ENCODE peak calls at places on chromosomes 2 and 18, in five cellular contexts. I is uterus, P is psoas muscle, M is RWPE2, A is spleen. E is an unnamed sample. For H3K4me1, the result is how much of the 10 kb centered on the place peaks cover.

GRCh38 chr2:156083707-156084494 is 248.6 kb downstream of the NR4A2 start:
- DNase-seq in I (no peak), P (no peak), M (peak), A (no peak), E (no peak)

GRCh38 chr18:565562-566061 is 14.6 kb upstream of the CETN1 start:
- DNase-seq in I (no peak), P (no peak), M (no peak), A (no peak), E (no peak)

GRCh38 chr2:175111200-175111657 is 56.8 kb downstream of the ATF2 start:
- DNase-seq in I (no peak), P (no peak), M (no peak), A (no peak), E (no peak)

GRCh38 chr2:199455533-199456382 is 2.0 kb downstream of the SATB2 start:
- DNase-seq in I (no peak), P (peak), M (peak), A (peak), E (no peak)

GRCh38 chr2:71452565-71452964 is 796 bp upstream of the DYSF start:
- DNase-seq in I (no peak), P (peak), M (peak), A (peak), E (no peak)

GRCh38 chr18:8536226-8536625 is 73.0 kb upstream of the RAB12 start:
- DNase-seq in I (no peak), P (no peak), M (no peak), A (no peak), E (no peak)

GRCh38 chr18:62125702-62126101 is 61.2 kb downstream of the PIGN start:
- DNase-seq in I (no peak), P (no peak), M (no peak), A (no peak), E (no peak)

GRCh38 chr2:190466819-190467444 is 58.8 kb downstream of the MFSD6 start:
- DNase-seq in I (no peak), P (no peak), M (no peak), A (no peak), E (no peak)

GRCh38 chr2:101410716-101411115 is 23.4 kb upstream of the CREG2 start:
- DNase-seq in I (no peak), P (no peak), M (no peak), A (no peak), E (no peak)

GRCh38 chr2:176774768-176775453 is 437.7 kb upstream of the HNRNPA3 start:
- DNase-seq in I (no peak), P (no peak), M (no peak), A (no peak), E (no peak)
- H3K27ac ChIP-seq in I (no peak), P (no peak), M (no peak), A (no peak), E (no peak)

DNA sequence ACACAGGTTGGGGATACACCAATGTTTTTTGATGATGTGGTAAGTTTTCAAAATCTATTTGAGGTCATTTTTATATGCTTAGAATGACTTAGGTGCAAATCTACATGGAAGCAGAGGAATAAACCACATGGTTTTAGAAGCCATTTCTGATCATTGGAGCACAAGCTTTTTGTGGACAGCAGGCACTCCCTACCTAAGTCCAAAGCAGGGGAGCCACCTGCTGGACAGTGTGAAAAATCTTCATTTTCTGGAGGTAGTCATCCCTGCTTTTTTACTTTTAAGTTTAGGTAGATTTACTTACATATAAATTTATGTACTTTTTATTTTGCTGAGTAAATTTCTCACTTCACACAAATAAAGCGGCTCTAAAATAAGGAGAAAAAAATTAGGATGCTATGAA is 323.2 kb downstream of the PLCL1 start:
- DNase-seq in I (peak), P (peak), M (no peak), A (no peak), E (peak)
- TF ChIP-seq CTCF in I (peak), P (peak), M (peak), A (peak), E (peak)

DNA sequence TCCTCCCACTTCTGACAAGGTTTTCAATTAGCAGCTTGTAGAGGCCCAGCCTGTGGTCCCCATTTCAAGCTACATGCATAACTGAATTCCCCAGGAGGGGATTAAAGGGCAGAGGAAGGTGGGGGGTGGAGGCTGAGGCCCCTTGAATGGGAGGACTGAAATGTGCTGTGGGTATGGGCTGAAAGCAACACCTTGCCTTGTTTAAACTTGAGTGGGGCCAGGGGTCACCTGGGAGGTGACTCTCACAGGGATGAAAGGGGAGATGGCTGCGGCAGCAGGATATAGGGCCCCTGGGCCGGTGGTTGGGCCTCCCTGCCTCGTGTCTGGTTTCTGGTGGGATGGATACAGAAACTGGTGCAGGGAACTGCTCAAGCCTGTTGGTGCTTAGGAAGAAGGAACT is 225.9 kb upstream of the SPRED2 start:
- DNase-seq in I (no peak), P (no peak), M (no peak), A (no peak), E (no peak)
- H3K4me1 ChIP-seq in I (under half), P (under half), M (under half), A (under half), E (under half)

DNA sequence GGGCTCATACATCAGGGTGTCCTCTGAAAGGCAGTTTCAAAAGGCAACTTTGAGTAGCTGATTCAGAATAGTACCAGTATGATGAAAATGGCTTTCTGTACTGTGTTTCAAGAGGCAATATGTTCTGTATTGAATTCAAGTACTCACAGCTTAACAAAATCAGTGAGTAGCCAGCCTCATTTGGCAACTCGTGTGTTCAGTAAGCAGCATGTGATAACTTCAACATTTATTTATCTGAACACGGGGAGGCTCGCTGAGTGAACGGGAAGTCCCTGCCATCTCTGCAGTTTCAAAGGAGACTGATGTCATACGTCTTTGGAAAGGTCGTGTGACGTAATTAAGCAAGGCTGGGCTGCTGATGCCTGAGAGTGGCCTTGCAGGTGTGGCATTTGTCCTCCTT is 63.0 kb downstream of the SMIM21 start:
- DNase-seq in I (no peak), P (no peak), M (no peak), A (no peak), E (no peak)
- H3K27ac ChIP-seq in I (no peak), P (no peak), M (no peak), A (no peak), E (no peak)

GRCh38 chr18:50282521-50283335 is 1.4 kb upstream of the MBD1 start:
- DNase-seq in I (no peak), P (no peak), M (no peak), A (peak), E (no peak)

GRCh38 chr18:50280707-50281294 is 522 bp downstream of the MBD1 start:
- DNase-seq in I (no peak), P (no peak), M (no peak), A (no peak), E (no peak)

GRCh38 chr18:50281972-50282520 is 723 bp upstream of the MBD1 start:
- DNase-seq in I (no peak), P (no peak), M (no peak), A (no peak), E (no peak)

GRCh38 chr18:50279752-50280151 is 1.6 kb downstream of the MBD1 start:
- DNase-seq in I (no peak), P (no peak), M (no peak), A (no peak), E (no peak)

DNA sequence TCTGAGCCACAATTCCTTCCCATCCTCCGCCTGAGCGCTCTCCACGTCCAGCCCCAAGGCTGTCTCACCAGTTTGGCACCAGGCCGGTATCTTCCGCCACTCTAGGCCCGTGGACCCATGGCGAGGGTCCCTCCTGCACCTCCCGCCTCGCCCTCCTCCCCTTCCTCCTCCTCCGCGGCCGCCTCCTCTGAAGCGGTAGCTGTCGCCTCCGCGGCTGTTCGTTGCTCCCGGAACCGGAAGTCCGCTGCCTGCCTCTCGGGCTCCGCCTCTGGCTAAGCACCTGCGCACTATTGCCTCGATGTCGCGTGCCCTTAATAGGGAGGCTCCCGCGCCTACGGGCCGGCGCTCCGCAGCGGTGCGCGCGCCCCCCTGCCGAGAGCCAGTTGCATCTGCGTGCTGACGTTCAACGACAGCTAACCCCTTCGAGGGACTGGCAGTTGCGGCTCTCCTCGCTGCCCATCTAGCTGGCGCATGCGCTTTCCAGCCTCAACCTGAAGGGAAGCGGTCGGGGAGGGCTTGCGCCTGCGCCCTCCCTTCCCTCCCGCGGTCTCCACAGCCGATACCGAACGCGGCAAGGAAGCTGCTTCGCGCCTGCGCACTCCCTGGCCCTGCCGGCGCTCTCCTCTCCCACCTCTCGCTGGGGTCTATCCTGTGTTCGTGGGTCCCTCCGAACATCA is at the start of gene MBD1:
- DNase-seq in I (peak), P (peak), M (peak), A (peak), E (peak)
- TF ChIP-seq CTCF in I (peak), P (peak), M (no peak), A (no peak), E (peak)

GRCh38 chr2:112061840-112062239 is 6.8 kb downstream of the TMEM87B start:
- DNase-seq in I (no peak), P (no peak), M (no peak), A (no peak), E (no peak)

GRCh38 chr2:112065486-112065885 is 10.4 kb downstream of the TMEM87B start:
- DNase-seq in I (no peak), P (no peak), M (no peak), A (no peak), E (no peak)

GRCh38 chr2:112059671-112060070 is 4.6 kb downstream of the TMEM87B start:
- DNase-seq in I (no peak), P (no peak), M (no peak), A (no peak), E (no peak)

GRCh38 chr2:112062894-112063293 is 7.8 kb downstream of the TMEM87B start:
- DNase-seq in I (no peak), P (no peak), M (no peak), A (no peak), E (no peak)

GRCh38 chr2:112061299-112061698 is 6.2 kb downstream of the TMEM87B start:
- DNase-seq in I (no peak), P (no peak), M (no peak), A (no peak), E (no peak)
- H3K4me1 ChIP-seq in I (under half), P (under half), M (under half), A (under half), E (under half)

DNA sequence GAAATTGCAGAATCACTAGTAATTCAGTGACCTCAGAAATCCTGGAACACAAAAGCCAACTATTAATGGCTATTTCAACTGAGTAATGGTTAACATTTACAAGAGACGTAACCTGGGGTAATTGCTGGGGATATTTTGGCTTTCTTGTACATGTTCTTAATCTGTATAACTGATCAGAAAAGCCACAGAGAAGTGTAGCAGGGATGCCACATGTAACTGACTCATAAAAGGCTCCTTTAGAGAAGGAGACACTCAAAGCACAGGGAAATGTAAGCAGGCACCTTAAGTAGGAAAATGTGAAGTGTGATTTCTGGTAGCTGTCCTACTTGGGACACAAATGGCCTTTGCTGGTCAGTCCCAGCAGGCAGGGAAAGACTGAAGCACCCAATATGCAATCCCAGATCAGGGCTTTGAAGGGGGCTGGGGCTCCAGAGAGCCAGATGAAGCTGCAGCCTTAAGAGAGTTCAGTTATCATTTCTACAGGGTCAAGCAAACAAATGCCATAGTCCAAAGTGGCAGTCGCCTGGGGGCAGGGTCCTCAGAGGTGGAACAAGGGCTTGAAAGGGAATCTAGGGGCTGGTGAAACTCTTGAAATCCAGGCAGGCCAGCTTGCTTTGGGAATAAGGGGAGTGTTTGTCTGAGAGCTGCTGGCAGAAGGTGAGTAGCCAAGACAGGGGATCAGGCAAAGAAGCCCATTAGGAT is 7.2 kb upstream of the SPOPL start:
- DNase-seq in I (no peak), P (no peak), M (no peak), A (no peak), E (no peak)
- H3K27ac ChIP-seq in I (no peak), P (no peak), M (no peak), A (no peak), E (no peak)

GRCh38 chr2:1649103-1649870 is 95.0 kb downstream of the PXDN start:
- DNase-seq in I (no peak), P (no peak), M (peak), A (peak), E (no peak)

GRCh38 chr2:1645761-1646476 is 98.4 kb downstream of the PXDN start:
- DNase-seq in I (no peak), P (no peak), M (no peak), A (peak), E (no peak)

GRCh38 chr2:1649871-1650473 is 94.3 kb downstream of the PXDN start:
- DNase-seq in I (no peak), P (no peak), M (no peak), A (peak), E (no peak)

GRCh38 chr2:1648241-1649102 is 95.8 kb downstream of the PXDN start:
- DNase-seq in I (no peak), P (no peak), M (peak), A (peak), E (no peak)

DNA sequence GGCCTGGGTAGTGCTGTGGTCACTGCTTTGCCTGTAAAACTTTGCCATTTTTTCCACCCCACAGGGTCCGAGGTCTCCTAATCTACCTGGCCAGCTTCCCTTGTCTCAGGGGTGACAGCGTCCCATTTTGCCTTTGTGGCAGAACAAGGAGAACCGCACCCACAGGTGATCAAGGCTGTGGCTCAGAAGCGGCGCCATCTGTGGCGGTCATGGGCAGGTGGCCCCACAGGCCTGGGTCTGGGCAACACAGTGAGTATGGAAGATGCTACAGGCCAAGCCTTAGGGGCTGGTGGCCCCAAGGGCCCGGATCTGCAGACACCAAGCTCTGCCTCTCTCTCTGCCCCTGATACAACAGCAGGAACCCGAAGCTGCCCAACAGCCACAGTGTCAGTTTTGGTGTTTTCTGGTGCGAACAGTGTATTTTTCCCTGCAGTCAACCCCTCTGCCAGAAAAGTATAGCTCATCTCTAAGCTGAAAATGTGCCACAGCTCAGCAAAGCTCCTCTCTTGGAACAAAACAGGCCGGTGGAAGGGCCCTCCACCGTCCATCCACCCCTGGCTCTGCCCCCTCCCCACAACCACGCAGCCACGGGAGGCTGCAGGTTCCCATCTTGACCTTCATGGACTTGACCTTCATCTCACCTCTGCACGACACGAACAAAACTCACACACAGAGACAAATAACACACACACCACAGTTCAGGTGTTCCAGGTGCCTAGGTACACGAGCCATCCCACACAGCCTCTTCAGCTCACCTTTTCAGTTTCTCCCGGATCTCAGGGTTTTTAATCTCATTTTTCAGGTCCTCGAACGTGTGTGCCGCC is 96.7 kb downstream of the PXDN start:
- DNase-seq in I (no peak), P (no peak), M (no peak), A (peak), E (no peak)
- TF ChIP-seq CTCF in I (no peak), P (no peak), M (no peak), A (no peak), E (no peak)

DNA sequence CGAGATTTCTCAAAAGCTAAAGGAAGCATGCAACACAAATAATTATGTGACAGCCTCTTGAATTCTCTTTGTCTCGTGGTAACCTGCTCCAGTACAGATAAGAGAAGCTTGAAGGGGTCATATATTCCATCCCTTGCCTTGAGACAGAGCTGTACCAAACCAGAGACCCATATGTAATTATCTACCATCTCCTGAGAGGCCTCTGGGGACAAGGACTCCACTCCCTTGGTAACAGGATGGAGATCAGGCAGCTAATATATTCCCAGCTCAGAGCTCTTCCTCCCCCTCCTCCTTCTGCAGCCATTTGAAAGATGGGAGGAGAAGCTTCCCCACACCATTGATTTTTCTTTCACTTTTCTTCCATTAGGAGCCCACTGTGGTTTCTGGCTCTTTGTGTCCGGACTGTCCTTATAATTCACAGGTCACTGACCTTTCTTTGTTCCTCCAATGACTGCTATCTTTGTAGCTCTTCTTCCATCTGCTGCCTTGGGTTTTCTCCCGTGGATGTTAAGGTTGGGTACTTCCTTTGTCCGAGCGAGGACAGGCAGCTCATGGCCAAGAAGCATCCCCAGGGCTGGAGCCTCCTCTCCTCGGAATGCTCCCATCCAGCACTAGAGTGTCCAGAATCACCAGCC is 72.5 kb upstream of the STPG4 start:
- DNase-seq in I (no peak), P (no peak), M (no peak), A (no peak), E (no peak)
- H3K4me1 ChIP-seq in I (under half), P (under half), M (under half), A (under half), E (under half)

E was measured in adrenal gland.